ENCODE peak calls at places on chromosome 2, in four cellular contexts. K is right lobe of liver, Z is GM23338, P is upper lobe of right lung. U is an unnamed sample. For H3K4me1 and H3K36me3, the result is how much of the 10 kb centered on the place peaks cover.

GRCh38 chr2:21939961-21940360 is 816.2 kb downstream of the TDRD15 start:
- DNase-seq in Z (no peak), K (no peak), P (no peak), U (no peak)

GRCh38 chr2:164103271-164103670 is 367.5 kb upstream of the FIGN start:
- DNase-seq in K (no peak), Z (peak), P (no peak), U (no peak)

GRCh38 chr2:176729706-176730569 is 460.7 kb downstream of the MTX2 start:
- DNase-seq in K (peak), Z (no peak), P (no peak), U (no peak)

GRCh38 chr2:112004246-112004645 is 50.8 kb upstream of the TMEM87B start:
- DNase-seq in Z (no peak), K (peak), P (peak), U (peak)

GRCh38 chr2:30335981-30336538 is 104.7 kb downstream of the LBH start:
- DNase-seq in P (no peak), Z (no peak), K (no peak), U (no peak)

GRCh38 chr2:232817756-232818155 is 41.4 kb upstream of the KCNJ13 start:
- DNase-seq in K (no peak), Z (no peak), P (no peak), U (no peak)

GRCh38 chr2:144642106-144642505 is 122.2 kb upstream of the ZEB2 start:
- DNase-seq in Z (no peak), K (no peak), P (no peak), U (no peak)

GRCh38 chr2:112688086-112688880 is 32.5 kb upstream of the NT5DC4 start:
- DNase-seq in Z (no peak), P (no peak), K (no peak), U (peak)

GRCh38 chr2:140085674-140086073 is 1305.5 kb upstream of the NXPH2 start:
- DNase-seq in Z (no peak), K (no peak), P (no peak), U (no peak)

GRCh38 chr2:219555956-219556355 is 12.1 kb downstream of the TMEM198 start:
- DNase-seq in P (no peak), K (no peak), Z (no peak), U (no peak)

GRCh38 chr2:48131503-48132293 is 225.4 kb upstream of the FBXO11 start:
- DNase-seq in Z (no peak), K (no peak), P (no peak), U (no peak)

GRCh38 chr2:47964722-47965434 is 58.6 kb upstream of the FBXO11 start:
- DNase-seq in P (no peak), K (no peak), Z (peak), U (no peak)

DNA sequence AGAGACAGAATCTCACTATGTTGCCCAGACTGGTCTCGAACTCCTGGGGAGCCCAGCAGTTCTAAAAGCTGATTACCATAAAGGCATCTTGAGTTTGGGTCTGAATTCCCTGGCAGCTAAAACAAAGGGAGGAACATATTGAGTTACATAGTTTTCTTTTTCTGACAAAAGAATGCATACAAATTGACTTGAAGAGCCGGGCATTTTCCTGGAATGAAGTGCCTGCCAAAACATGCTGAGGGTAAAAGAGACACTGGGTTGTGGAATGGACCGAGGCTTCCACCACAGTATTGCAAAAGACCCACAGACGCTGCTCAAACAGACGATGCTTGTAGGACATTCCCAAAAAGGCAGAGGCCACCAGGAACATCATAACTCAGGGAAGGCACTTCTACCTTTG is 35.1 kb upstream of the ROCK2 start:
- DNase-seq in P (no peak), Z (no peak), K (no peak), U (no peak)
- H3K4me1 ChIP-seq in P (under half), Z (under half), K (under half), U (under half)

DNA sequence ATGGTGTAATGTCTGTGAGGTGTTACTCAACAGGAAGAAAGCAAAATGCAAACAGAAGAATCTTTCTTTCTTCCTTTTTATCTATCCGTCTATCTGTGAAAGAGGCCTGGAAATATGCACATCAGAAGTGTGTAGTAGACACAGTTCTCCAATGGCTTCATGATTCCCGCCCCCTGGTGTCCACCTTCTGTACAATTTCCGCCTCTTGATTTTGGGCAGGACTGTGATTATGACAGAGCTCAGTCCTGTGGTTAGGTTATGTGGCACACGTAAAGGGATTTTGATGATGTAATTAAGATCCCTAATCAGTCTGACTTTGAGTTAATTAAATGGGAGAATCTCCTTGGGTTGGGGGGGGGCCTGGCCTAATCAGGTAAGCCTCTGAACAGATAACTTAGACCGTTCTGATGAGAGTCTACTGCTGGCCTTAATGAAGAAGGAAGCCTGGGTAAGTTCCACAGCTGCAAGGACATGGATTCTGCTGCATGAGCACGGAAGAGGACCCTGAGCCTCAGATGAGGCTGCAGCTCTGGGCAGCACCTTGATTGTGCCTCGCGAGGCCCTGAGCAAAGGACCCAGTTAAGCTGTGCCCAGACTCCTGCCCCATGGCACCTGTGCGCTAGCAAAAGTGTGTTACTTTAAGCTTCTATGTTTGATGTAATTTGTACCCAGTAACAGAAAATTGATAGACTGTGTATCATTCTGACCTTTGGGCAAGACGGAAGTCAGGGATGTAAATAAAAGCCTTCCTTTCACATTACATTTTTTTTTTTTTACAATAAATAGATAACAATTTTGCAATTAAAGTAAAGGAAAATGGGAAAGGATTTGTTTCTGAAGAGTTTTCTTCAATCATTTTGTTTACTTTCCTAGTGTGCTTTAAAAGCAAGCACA is 11.3 kb upstream of the KCNF1 start:
- DNase-seq in K (no peak), P (no peak), Z (no peak), U (peak)
- TF ChIP-seq CTCF in K (peak), P (peak), Z (peak), U (peak)

DNA sequence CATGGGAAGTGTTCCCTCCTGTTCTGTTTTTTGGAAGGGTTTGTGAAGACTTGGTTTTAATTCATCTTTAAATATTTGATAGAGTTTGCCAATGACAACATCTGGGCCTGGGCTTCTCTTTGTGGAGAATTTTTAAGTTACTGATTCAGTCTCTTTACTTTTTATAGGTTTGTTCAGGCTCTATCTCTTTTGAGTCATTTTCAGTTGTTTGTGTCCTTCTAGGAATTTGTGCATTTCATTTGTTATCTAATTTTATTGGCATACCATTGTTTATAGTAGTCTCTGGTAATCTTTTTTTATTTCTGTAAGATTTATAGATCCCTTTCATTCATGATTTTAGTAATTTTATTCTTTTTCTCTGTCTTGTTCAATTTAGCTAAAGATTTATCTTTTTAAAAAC is 14.6 kb downstream of the SCLY start:
- DNase-seq in Z (no peak), K (no peak), P (no peak), U (no peak)
- H3K36me3 ChIP-seq in Z (under half), K (under half), P (under half), U (under half)

GRCh38 chr2:181675241-181675640 is 5.1 kb downstream of the NEUROD1 start:
- DNase-seq in Z (no peak), P (no peak), K (no peak), U (no peak)
- H3K4me1 ChIP-seq in Z (under half), P (under half), K (under half), U (under half)

DNA sequence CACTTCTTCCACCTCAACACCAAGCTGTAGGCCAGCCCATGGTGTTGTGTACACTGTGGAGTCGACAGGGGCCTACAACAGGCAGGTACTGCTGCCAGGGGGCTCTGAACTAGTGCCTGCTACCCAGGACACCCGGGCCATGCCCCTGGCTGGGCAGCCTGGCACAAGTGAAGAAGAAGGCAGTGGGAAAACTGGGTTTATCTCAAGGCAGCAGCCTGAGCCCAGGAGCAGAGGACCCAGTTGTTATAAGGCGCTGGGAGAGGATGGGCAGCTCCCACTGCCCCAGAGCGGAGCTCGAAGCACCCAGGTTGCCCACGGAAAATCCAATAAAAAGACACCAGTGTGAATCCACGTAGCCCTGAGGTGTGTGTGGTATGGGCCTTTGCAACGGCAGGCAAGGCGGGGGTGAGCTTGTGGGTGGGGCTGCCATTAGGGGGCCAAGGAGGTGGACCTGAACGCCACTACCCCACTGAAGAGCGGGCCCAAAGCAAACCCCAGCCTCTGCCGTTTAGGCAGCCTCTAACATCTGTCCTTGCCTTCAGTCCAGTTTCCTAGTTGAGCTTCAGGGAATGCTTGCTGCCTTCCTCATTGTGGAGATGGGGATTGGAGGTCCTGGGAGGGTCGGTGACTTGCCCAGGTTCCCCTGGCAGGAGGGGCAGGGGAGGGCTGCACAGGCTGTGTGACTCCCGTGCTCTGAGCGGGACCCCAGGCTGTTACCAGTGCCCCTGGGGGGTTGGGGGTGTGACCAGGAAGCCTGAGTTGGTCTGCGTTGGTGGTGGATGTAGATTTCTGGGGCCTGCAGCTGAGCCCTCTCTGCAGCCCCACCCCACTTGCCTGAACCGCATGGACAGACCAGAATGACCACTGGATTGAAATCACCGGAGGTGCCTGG is 16.0 kb downstream of the ARID5A start:
- DNase-seq in P (no peak), Z (no peak), K (no peak), U (no peak)
- TF ChIP-seq CTCF in P (no peak), Z (no peak), K (no peak), U (no peak)

DNA sequence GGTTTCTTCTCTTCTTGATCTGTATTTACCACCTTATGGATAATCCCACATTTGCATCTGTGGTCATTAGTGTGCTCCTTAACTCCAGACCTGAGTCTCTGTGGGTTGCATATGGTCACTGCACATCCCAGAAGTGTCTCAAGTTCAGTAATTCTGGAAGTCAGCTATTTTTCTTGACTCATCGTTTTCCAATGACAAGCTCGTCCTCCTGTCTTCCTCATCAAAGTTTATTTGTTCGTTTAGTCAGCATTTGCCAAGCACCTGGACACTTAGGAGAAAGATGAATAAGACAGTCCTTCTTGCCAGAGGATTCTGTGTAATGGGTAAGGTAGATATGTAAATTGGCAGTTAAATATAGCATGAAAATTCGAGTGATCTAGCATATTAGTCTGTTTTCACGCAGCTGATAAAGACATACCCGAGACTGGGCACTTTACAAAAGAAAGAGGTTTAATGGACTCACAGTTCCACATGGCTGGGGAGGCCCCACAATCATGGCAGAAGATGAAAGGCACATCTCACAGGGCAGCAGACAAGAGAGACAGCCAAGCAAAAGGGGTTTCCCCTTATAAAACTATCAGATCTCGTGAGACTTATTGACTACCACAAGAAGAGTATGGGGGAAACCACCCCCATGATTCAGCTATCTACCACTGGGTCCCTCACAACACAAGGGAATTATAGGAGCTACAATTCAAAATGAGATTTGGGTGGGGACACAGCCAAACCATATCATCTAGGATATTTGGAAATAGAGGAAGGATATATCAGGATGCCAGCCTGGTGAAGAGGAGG is 19.4 kb downstream of the FASTKD2 start:
- DNase-seq in P (no peak), K (no peak), Z (no peak), U (no peak)
- H3K36me3 ChIP-seq in P (half or more), K (half or more), Z (under half), U (under half)

GRCh38 chr2:102634831-102635241 is 15.5 kb downstream of the SLC9A2 start:
- DNase-seq in K (no peak), Z (no peak), P (no peak), U (no peak)
- H3K4me1 ChIP-seq in K (under half), Z (under half), P (under half), U (half or more)

GRCh38 chr2:18690342-18690741 is 101.0 kb upstream of the NT5C1B start:
- DNase-seq in P (no peak), K (no peak), Z (peak), U (no peak)
- TF ChIP-seq CTCF in P (peak), K (no peak), Z (peak), U (no peak)

DNA sequence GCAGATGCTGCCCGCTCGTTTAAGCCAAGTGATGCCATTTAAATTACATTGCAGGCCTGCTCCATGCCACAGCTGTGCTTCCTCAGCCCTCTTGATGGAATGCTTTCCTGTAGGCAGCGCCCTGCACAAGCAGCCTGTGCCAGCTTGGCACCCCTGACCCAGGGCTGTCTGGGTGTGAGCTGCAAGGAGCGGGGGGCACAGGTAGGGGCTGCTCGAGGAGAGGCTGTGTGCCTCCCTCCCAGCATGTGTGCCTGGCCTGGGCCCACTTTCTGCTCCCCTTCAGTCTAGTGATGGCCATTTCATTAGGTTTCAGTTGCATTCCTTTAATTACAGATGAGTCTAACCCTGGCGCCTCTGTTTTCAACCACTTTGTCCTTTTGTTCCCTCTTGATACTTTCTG is 10.5 kb upstream of the ANO7 start:
- DNase-seq in K (no peak), P (no peak), Z (no peak), U (no peak)
- H3K36me3 ChIP-seq in K (under half), P (half or more), Z (under half), U (under half)

GRCh38 chr2:6931753-6932152 is 14.5 kb downstream of the RNF144A start:
- DNase-seq in Z (no peak), P (no peak), K (no peak), U (no peak)
- H3K4me1 ChIP-seq in Z (under half), P (under half), K (under half), U (under half)

U was measured in transverse colon.